ENCODE peak calls at places on chromosomes 11 and 22, in ten cellular contexts. G is body of pancreas; O is lower leg skin; A is coronary artery; H is upper lobe of right lung; X is heart right ventricle; F is cardiac fibroblast; N is CD8-positive, alpha-beta T cell; E is fibroblast of pulmonary artery; U is K562. C is an unnamed sample.

GRCh38 chr11:10396771-10397170 is 58.3 kb upstream of the AMPD3 start:
- DNase-seq in G (no peak), O (no peak), A (no peak), H (no peak), X (no peak), F (no peak), N (no peak), E (no peak), U (no peak), C (no peak)

GRCh38 chr22:35657571-35658312 is 9.5 kb downstream of the APOL6 start:
- DNase-seq in G (no peak), O (no peak), A (no peak), H (no peak), X (no peak), F (no peak), N (no peak), E (peak), U (no peak), C (no peak)

GRCh38 chr11:17786824-17787525 is 52.4 kb downstream of the KCNC1 start:
- DNase-seq in G (no peak), O (no peak), A (no peak), H (no peak), X (no peak), F (peak), N (no peak), E (peak), U (no peak), C (no peak)

GRCh38 chr11:93906486-93906885 is 56.1 kb upstream of the VSTM5 start:
- DNase-seq in G (no peak), O (no peak), A (no peak), H (no peak), X (no peak), F (no peak), N (no peak), E (no peak), U (no peak), C (no peak)

GRCh38 chr22:24051028-24051427 is 39.9 kb downstream of the CABIN1 start:
- DNase-seq in G (no peak), O (no peak), A (no peak), H (no peak), X (no peak), F (no peak), N (no peak), E (no peak), U (no peak), C (no peak)

GRCh38 chr11:74316772-74317505 is 5.5 kb upstream of the P4HA3 start:
- DNase-seq in G (no peak), O (no peak), A (no peak), H (no peak), X (no peak), F (no peak), N (no peak), E (no peak), U (no peak), C (no peak)

GRCh38 chr11:93529707-93530467 is 13.3 kb downstream of the SMCO4 start:
- DNase-seq in G (no peak), O (no peak), A (no peak), H (peak), X (no peak), F (no peak), N (no peak), E (no peak), U (no peak), C (no peak)

GRCh38 chr11:8814923-8815240 is 96.1 kb upstream of the AKIP1 start:
- DNase-seq in G (no peak), O (no peak), A (no peak), H (no peak), X (no peak), F (no peak), N (no peak), E (no peak), U (no peak), C (no peak)

GRCh38 chr11:70603756-70604211 is 205.5 kb downstream of the CTTN start:
- DNase-seq in G (no peak), O (no peak), A (no peak), H (no peak), X (no peak), F (no peak), N (no peak), E (no peak), U (no peak), C (no peak)

DNA sequence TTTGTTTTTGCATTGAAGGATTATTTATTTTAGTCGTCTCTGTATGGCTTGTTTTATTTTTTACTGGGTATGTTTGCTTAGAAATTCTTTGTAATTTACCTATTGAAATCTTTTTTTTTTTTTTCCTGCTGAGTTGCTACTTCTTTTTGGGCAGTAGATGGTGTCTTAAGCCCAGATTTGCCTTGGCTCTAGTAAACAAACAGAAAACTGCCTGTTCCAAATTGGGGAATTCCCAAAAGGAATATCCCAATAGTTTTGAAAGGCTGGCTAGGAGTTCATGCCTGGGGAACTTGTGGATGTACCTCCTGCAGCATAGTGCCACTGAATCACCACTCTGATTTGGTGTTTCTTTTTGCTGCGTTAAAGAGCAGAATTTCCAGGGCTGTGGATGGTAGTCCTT is 17.7 kb downstream of the PAMR1 start:
- DNase-seq in G (no peak), O (no peak), A (no peak), H (no peak), X (no peak), F (no peak), N (no peak), E (peak), U (no peak), C (no peak)
- TF ChIP-seq CTCF in G (no peak), O (no peak), A (no peak), H (no peak), X (no peak), F (peak), N (no peak), E (peak), U (no peak), C (no peak)

DNA sequence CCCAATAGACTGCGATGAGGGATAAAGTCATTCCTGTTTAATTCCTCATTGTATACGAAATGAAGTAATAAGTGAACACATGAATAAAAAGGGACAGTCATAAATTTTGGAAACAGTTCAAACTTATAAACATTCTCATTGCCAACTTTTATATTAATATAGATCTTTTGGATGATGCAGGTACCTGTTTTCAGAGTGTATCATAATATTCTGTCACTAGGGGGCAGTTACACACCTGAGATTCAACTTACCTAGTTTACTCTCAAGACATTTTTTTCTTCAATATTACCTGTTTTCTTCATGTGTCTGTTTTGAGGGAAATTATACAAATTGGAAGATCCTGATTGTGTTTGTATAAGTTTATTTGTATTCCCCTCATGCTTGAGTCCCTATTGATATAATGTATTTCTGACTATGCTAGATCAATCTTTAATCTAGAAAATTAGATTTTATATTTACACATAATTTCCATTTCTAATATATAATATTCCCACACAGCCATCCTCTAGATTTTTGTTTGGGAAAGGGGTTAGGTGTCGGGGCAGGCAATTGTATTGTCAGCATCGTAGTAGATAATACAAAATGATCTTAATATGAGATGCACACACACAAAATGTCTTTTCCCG is 18.3 kb downstream of the FDX1 start:
- DNase-seq in G (no peak), O (no peak), A (no peak), H (no peak), X (no peak), F (peak), N (no peak), E (no peak), U (no peak), C (no peak)
- TF ChIP-seq CTCF in G (peak), O (no peak), A (no peak), H (peak), X (no peak), F (peak), N (peak), E (peak), U (peak), C (peak)

GRCh38 chr11:132318421-132319157 is 948.2 kb downstream of the NTM start:
- DNase-seq in G (no peak), O (no peak), A (no peak), H (no peak), X (no peak), F (peak), N (no peak), E (peak), U (no peak), C (no peak)
- TF ChIP-seq CTCF in G (no peak), O (no peak), A (no peak), H (no peak), X (no peak), F (no peak), N (no peak), E (no peak), U (no peak), C (no peak)

DNA sequence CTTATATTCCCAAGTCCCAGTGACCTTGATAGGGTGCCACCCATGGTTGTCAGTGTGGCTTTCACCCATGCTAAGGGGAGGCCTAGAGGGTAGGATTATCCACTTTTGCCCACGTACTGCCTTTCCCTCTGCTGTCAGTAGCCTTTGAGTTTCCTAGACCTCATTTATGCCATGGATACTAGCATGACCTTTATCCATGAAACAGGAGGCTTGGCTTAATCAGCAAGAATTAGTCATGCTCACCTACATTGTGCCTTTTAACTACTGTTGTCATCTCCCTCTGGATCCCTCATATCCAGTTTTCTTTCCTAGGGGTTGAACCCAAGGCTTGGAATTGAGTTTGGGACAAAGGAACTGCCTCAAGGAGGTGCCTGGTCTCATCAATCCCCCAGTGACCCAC is 716.7 kb downstream of the NTM start:
- DNase-seq in G (no peak), O (no peak), A (no peak), H (no peak), X (no peak), F (no peak), N (no peak), E (no peak), U (no peak), C (no peak)
- TF ChIP-seq CTCF in G (no peak), O (no peak), A (no peak), H (no peak), X (no peak), F (no peak), N (no peak), E (no peak), U (no peak), C (no peak)

C was measured in endothelial cell.